ENCODE peak calls at places on chromosomes 1 and 21, in ten cellular contexts. One of them, this sample, is unnamed. For H3K4me1, the result is how much of the 10 kb centered on the place peaks cover.

GRCh38 chr1:40770296-40771070 is 13.1 kb upstream of the KCNQ4 start:
- DNase-seq in CD4-positive, CD25-positive, alpha-beta regulatory T cell: no peak
- DNase-seq in fibroblast of lung: no peak
- DNase-seq in right cardiac atrium: no peak
- DNase-seq in CD8-positive, alpha-beta T cell: no peak
- DNase-seq in endodermal cell: peak
- DNase-seq in neural progenitor cell: no peak
- DNase-seq in left lung: no peak
- DNase-seq in PC-3: no peak
- DNase-seq in cardiac muscle cell: no peak
- DNase-seq in this sample: no peak

GRCh38 chr1:205928256-205928655 is 15.0 kb downstream of the SLC26A9 start:
- DNase-seq in CD4-positive, CD25-positive, alpha-beta regulatory T cell: no peak
- DNase-seq in fibroblast of lung: no peak
- DNase-seq in right cardiac atrium: no peak
- DNase-seq in CD8-positive, alpha-beta T cell: no peak
- DNase-seq in endodermal cell: no peak
- DNase-seq in neural progenitor cell: no peak
- DNase-seq in left lung: no peak
- DNase-seq in PC-3: no peak
- DNase-seq in cardiac muscle cell: no peak
- DNase-seq in this sample: no peak

GRCh38 chr1:114670083-114671010 is 498 bp upstream of the DENND2C start:
- DNase-seq in CD4-positive, CD25-positive, alpha-beta regulatory T cell: peak
- DNase-seq in fibroblast of lung: peak
- DNase-seq in right cardiac atrium: peak
- DNase-seq in CD8-positive, alpha-beta T cell: peak
- DNase-seq in endodermal cell: peak
- DNase-seq in neural progenitor cell: peak
- DNase-seq in left lung: peak
- DNase-seq in PC-3: peak
- DNase-seq in cardiac muscle cell: peak
- DNase-seq in this sample: peak

GRCh38 chr1:218557731-218558130 is 212.6 kb downstream of the TGFB2 start:
- DNase-seq in CD4-positive, CD25-positive, alpha-beta regulatory T cell: no peak
- DNase-seq in fibroblast of lung: peak
- DNase-seq in right cardiac atrium: peak
- DNase-seq in CD8-positive, alpha-beta T cell: no peak
- DNase-seq in endodermal cell: no peak
- DNase-seq in neural progenitor cell: no peak
- DNase-seq in left lung: no peak
- DNase-seq in PC-3: peak
- DNase-seq in cardiac muscle cell: peak
- DNase-seq in this sample: no peak

GRCh38 chr1:208601569-208601968 is 357.4 kb upstream of the PLXNA2 start:
- DNase-seq in CD4-positive, CD25-positive, alpha-beta regulatory T cell: no peak
- DNase-seq in fibroblast of lung: peak
- DNase-seq in right cardiac atrium: no peak
- DNase-seq in CD8-positive, alpha-beta T cell: no peak
- DNase-seq in endodermal cell: no peak
- DNase-seq in neural progenitor cell: peak
- DNase-seq in left lung: no peak
- DNase-seq in PC-3: no peak
- DNase-seq in cardiac muscle cell: no peak
- DNase-seq in this sample: no peak

GRCh38 chr21:44420416-44421205 is 34.7 kb upstream of the LRRC3 start:
- DNase-seq in CD4-positive, CD25-positive, alpha-beta regulatory T cell: no peak
- DNase-seq in fibroblast of lung: no peak
- DNase-seq in right cardiac atrium: no peak
- DNase-seq in CD8-positive, alpha-beta T cell: no peak
- DNase-seq in endodermal cell: peak
- DNase-seq in neural progenitor cell: no peak
- DNase-seq in left lung: peak
- DNase-seq in PC-3: no peak
- DNase-seq in cardiac muscle cell: no peak
- DNase-seq in this sample: no peak

GRCh38 chr1:110829955-110830553 is 42.9 kb upstream of the CD53 start:
- DNase-seq in CD4-positive, CD25-positive, alpha-beta regulatory T cell: peak
- DNase-seq in fibroblast of lung: peak
- DNase-seq in right cardiac atrium: no peak
- DNase-seq in CD8-positive, alpha-beta T cell: peak
- DNase-seq in endodermal cell: peak
- DNase-seq in neural progenitor cell: peak
- DNase-seq in left lung: no peak
- DNase-seq in PC-3: peak
- DNase-seq in cardiac muscle cell: peak
- DNase-seq in this sample: peak

GRCh38 chr1:25997759-25998074 is at the start of gene PAFAH2:
- DNase-seq in CD4-positive, CD25-positive, alpha-beta regulatory T cell: no peak
- DNase-seq in fibroblast of lung: no peak
- DNase-seq in right cardiac atrium: peak
- DNase-seq in CD8-positive, alpha-beta T cell: no peak
- DNase-seq in endodermal cell: no peak
- DNase-seq in neural progenitor cell: no peak
- DNase-seq in left lung: no peak
- DNase-seq in PC-3: no peak
- DNase-seq in cardiac muscle cell: no peak
- DNase-seq in this sample: no peak

GRCh38 chr1:85576642-85577420 is 3.7 kb upstream of the CCN1 start:
- DNase-seq in CD4-positive, CD25-positive, alpha-beta regulatory T cell: no peak
- DNase-seq in fibroblast of lung: peak
- DNase-seq in right cardiac atrium: peak
- DNase-seq in CD8-positive, alpha-beta T cell: no peak
- DNase-seq in endodermal cell: peak
- DNase-seq in neural progenitor cell: peak
- DNase-seq in left lung: peak
- DNase-seq in PC-3: peak
- DNase-seq in cardiac muscle cell: peak
- DNase-seq in this sample: no peak

GRCh38 chr1:98098473-98098872 is 177.6 kb upstream of the DPYD start:
- DNase-seq in CD4-positive, CD25-positive, alpha-beta regulatory T cell: no peak
- DNase-seq in fibroblast of lung: no peak
- DNase-seq in right cardiac atrium: no peak
- DNase-seq in CD8-positive, alpha-beta T cell: no peak
- DNase-seq in endodermal cell: no peak
- DNase-seq in neural progenitor cell: no peak
- DNase-seq in left lung: no peak
- DNase-seq in PC-3: no peak
- DNase-seq in cardiac muscle cell: no peak
- DNase-seq in this sample: no peak

GRCh38 chr1:48674641-48675040 is 102.0 kb downstream of the BEND5 start:
- DNase-seq in CD4-positive, CD25-positive, alpha-beta regulatory T cell: no peak
- DNase-seq in fibroblast of lung: peak
- DNase-seq in right cardiac atrium: no peak
- DNase-seq in CD8-positive, alpha-beta T cell: no peak
- DNase-seq in endodermal cell: no peak
- DNase-seq in neural progenitor cell: no peak
- DNase-seq in left lung: no peak
- DNase-seq in PC-3: peak
- DNase-seq in cardiac muscle cell: no peak
- DNase-seq in this sample: no peak

GRCh38 chr1:210405316-210405715 is 76.6 kb downstream of the HHAT start:
- DNase-seq in CD4-positive, CD25-positive, alpha-beta regulatory T cell: no peak
- DNase-seq in fibroblast of lung: no peak
- DNase-seq in right cardiac atrium: no peak
- DNase-seq in CD8-positive, alpha-beta T cell: no peak
- DNase-seq in endodermal cell: no peak
- DNase-seq in neural progenitor cell: no peak
- DNase-seq in left lung: no peak
- DNase-seq in PC-3: no peak
- DNase-seq in cardiac muscle cell: no peak
- DNase-seq in this sample: no peak

GRCh38 chr1:207389728-207390464 is 64.2 kb upstream of the CR2 start:
- DNase-seq in CD4-positive, CD25-positive, alpha-beta regulatory T cell: no peak
- DNase-seq in fibroblast of lung: peak
- DNase-seq in right cardiac atrium: no peak
- DNase-seq in CD8-positive, alpha-beta T cell: no peak
- DNase-seq in endodermal cell: no peak
- DNase-seq in neural progenitor cell: no peak
- DNase-seq in left lung: no peak
- DNase-seq in PC-3: peak
- DNase-seq in cardiac muscle cell: no peak
- DNase-seq in this sample: no peak

GRCh38 chr1:167755568-167756145 is 33.9 kb downstream of the MPZL1 start:
- DNase-seq in CD4-positive, CD25-positive, alpha-beta regulatory T cell: no peak
- DNase-seq in fibroblast of lung: no peak
- DNase-seq in right cardiac atrium: no peak
- DNase-seq in CD8-positive, alpha-beta T cell: no peak
- DNase-seq in endodermal cell: no peak
- DNase-seq in neural progenitor cell: peak
- DNase-seq in left lung: no peak
- DNase-seq in PC-3: no peak
- DNase-seq in cardiac muscle cell: peak
- DNase-seq in this sample: no peak

GRCh38 chr1:8384088-8384487 is 66.2 kb downstream of the SLC45A1 start:
- DNase-seq in CD4-positive, CD25-positive, alpha-beta regulatory T cell: no peak
- DNase-seq in fibroblast of lung: no peak
- DNase-seq in right cardiac atrium: no peak
- DNase-seq in CD8-positive, alpha-beta T cell: no peak
- DNase-seq in endodermal cell: peak
- DNase-seq in neural progenitor cell: no peak
- DNase-seq in left lung: no peak
- DNase-seq in PC-3: no peak
- DNase-seq in cardiac muscle cell: no peak
- DNase-seq in this sample: no peak
- H3K4me1 ChIP-seq in CD4-positive, CD25-positive, alpha-beta regulatory T cell: under half
- H3K4me1 ChIP-seq in fibroblast of lung: under half
- H3K4me1 ChIP-seq in right cardiac atrium: under half
- H3K4me1 ChIP-seq in CD8-positive, alpha-beta T cell: under half
- H3K4me1 ChIP-seq in endodermal cell: under half
- H3K4me1 ChIP-seq in neural progenitor cell: half or more
- H3K4me1 ChIP-seq in left lung: half or more
- H3K4me1 ChIP-seq in PC-3: under half
- H3K4me1 ChIP-seq in cardiac muscle cell: under half
- H3K4me1 ChIP-seq in this sample: under half

DNA sequence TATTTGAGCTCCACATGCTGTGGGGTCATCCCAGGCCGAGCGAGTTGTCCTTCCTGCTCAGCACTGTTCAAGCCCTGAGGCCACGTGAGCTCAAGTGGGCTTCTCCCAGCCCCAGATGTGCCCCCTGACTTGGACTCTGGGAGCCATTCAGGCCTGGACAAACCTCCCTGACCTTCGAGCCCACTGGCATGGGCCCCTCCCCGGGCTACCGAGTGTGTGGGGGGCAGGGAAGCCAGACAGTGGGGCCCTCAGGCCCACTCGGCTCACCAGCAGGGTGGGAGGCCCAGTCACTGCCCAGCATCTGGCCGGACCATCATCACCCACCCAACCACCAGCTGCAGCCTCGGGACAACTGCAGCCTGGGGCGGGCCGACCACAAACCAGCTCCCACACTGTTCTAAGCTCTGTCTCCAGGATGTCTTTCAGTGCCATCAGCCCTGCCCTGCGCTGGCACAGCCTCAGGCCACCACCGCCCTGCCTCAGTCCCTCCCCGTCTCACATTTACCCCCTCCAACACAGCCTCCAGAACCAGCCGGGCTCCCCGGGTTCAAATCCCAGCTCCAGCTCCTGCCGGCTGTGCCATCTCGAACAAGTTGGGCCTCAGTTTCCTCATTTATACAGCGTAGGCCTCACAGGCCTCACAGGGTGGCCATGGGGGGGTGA is 20.9 kb upstream of the PLEKHG5 start:
- DNase-seq in CD4-positive, CD25-positive, alpha-beta regulatory T cell: no peak
- DNase-seq in fibroblast of lung: no peak
- DNase-seq in right cardiac atrium: no peak
- DNase-seq in CD8-positive, alpha-beta T cell: no peak
- DNase-seq in endodermal cell: no peak
- DNase-seq in neural progenitor cell: no peak
- DNase-seq in left lung: no peak
- DNase-seq in PC-3: no peak
- DNase-seq in cardiac muscle cell: no peak
- DNase-seq in this sample: no peak
- H3K27ac ChIP-seq in CD4-positive, CD25-positive, alpha-beta regulatory T cell: no peak
- H3K27ac ChIP-seq in fibroblast of lung: no peak
- H3K27ac ChIP-seq in right cardiac atrium: no peak
- H3K27ac ChIP-seq in CD8-positive, alpha-beta T cell: no peak
- H3K27ac ChIP-seq in endodermal cell: no peak
- H3K27ac ChIP-seq in neural progenitor cell: no peak
- H3K27ac ChIP-seq in left lung: no peak
- H3K27ac ChIP-seq in PC-3: no peak
- H3K27ac ChIP-seq in cardiac muscle cell: no peak
- H3K27ac ChIP-seq in this sample: no peak

DNA sequence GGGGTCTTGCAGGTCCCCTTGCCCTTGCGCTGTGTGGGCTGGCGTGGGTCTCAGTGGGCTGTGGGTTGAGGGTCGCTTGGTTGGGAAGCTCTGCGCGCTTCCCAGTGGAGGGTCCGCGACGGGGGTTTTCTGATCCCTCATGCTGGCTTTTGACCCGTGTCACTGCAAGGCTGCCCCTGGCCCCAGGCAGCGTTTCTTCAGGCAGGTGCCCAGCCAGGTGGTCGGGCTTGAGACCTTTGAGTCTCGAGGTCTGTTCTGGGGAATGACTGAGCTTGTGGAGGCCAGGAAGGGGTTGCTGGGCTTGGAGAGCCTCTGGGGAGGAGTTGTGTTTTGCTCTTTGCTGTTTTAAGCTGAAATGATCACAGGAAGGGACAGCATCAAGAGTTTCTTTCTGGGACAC is 5.3 kb downstream of the SKI start:
- DNase-seq in CD4-positive, CD25-positive, alpha-beta regulatory T cell: no peak
- DNase-seq in fibroblast of lung: no peak
- DNase-seq in right cardiac atrium: no peak
- DNase-seq in CD8-positive, alpha-beta T cell: no peak
- DNase-seq in endodermal cell: peak
- DNase-seq in neural progenitor cell: no peak
- DNase-seq in left lung: no peak
- DNase-seq in PC-3: no peak
- DNase-seq in cardiac muscle cell: no peak
- DNase-seq in this sample: no peak
- H3K4me1 ChIP-seq in CD4-positive, CD25-positive, alpha-beta regulatory T cell: half or more
- H3K4me1 ChIP-seq in fibroblast of lung: under half
- H3K4me1 ChIP-seq in right cardiac atrium: under half
- H3K4me1 ChIP-seq in CD8-positive, alpha-beta T cell: half or more
- H3K4me1 ChIP-seq in endodermal cell: under half
- H3K4me1 ChIP-seq in neural progenitor cell: half or more
- H3K4me1 ChIP-seq in left lung: half or more
- H3K4me1 ChIP-seq in PC-3: under half
- H3K4me1 ChIP-seq in cardiac muscle cell: half or more
- H3K4me1 ChIP-seq in this sample: under half

DNA sequence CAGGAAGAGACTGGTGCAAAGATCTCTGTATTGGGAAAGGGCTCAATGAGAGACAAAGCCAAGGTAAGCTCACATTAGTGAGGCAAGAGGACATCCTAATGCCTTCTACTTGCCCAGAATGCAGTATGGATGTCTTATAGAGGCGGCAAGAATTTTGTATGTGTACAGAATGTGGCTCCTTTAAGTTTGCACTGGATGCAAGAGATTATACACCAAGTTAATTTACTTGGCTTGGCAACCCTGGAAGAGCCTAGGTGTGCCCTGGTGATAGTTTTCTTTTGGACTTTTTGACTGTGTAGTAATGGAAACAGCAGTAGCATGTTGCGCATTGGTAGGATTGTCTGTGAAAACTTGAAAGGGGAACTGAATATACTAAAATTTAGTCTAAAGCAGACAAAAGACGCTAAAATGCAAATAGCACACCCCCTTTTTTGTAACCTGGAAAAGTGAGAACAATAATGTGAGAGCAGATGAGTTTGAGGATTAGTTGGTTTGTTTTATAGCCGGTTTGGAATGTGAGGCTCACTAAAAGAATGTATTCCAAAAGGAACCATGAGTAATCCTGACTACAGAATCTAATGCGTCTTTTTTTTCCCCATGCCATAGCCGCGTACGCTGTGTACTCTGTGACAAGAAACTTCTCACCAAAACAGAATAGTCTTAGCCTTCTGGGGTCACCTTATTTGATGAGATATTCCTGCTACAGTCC is 18.1 kb downstream of the KHDRBS1 start:
- DNase-seq in CD4-positive, CD25-positive, alpha-beta regulatory T cell: no peak
- DNase-seq in fibroblast of lung: peak
- DNase-seq in right cardiac atrium: no peak
- DNase-seq in CD8-positive, alpha-beta T cell: no peak
- DNase-seq in endodermal cell: no peak
- DNase-seq in neural progenitor cell: no peak
- DNase-seq in left lung: no peak
- DNase-seq in PC-3: peak
- DNase-seq in cardiac muscle cell: no peak
- DNase-seq in this sample: no peak
- H3K27ac ChIP-seq in CD4-positive, CD25-positive, alpha-beta regulatory T cell: no peak
- H3K27ac ChIP-seq in fibroblast of lung: no peak
- H3K27ac ChIP-seq in right cardiac atrium: no peak
- H3K27ac ChIP-seq in CD8-positive, alpha-beta T cell: no peak
- H3K27ac ChIP-seq in endodermal cell: no peak
- H3K27ac ChIP-seq in neural progenitor cell: peak
- H3K27ac ChIP-seq in left lung: no peak
- H3K27ac ChIP-seq in PC-3: peak
- H3K27ac ChIP-seq in cardiac muscle cell: peak
- H3K27ac ChIP-seq in this sample: no peak